ENCODE peak calls at places on chromosomes 7 and 10, in four cellular contexts. D is ascending aorta; N is aorta; M is activated CD4-positive, alpha-beta T cell treated with anti-CD3 and anti-CD28 coated beads, Interleukin-2, amount 50 U/mL, for 48 hours. V is an unnamed sample.

GRCh38 chr7:93913197-93913596 is 6.8 kb downstream of the GNGT1 start:
- DNase-seq in D (no peak), N (no peak), M (no peak), V (no peak)

GRCh38 chr10:3045471-3046209 is 21.7 kb upstream of the PFKP start:
- DNase-seq in D (peak; percentile 85), N (peak; percentile 92), M (no peak), V (no peak)

GRCh38 chr10:95097805-95098204 is 28.5 kb upstream of the CYP2C8 start:
- DNase-seq in D (no peak), N (no peak), M (no peak), V (no peak)

GRCh38 chr7:135210818-135211178 is 528 bp downstream of the WDR91 start:
- DNase-seq in D (no peak), N (no peak), M (no peak), V (no peak)

GRCh38 chr10:85430991-85431390 is 935.6 kb downstream of the GRID1 start:
- DNase-seq in D (no peak), N (no peak), M (no peak), V (no peak)

GRCh38 chr7:17105701-17106100 is 192.8 kb upstream of the AHR start:
- DNase-seq in D (no peak), N (no peak), M (no peak), V (no peak)

GRCh38 chr10:49643296-49644034 is 29.6 kb downstream of the CHAT start:
- DNase-seq in D (peak; percentile 50), N (peak; percentile 59), M (no peak), V (no peak)

GRCh38 chr10:8187171-8187666 is 132.7 kb downstream of the GATA3 start:
- DNase-seq in D (no peak), N (no peak), M (no peak), V (no peak)

GRCh38 chr7:115679976-115680375 is 350.6 kb downstream of the TFEC start:
- DNase-seq in D (no peak), N (no peak), M (no peak), V (no peak)

GRCh38 chr7:15889501-15889900 is 203.0 kb upstream of the MEOX2 start:
- DNase-seq in D (no peak), N (no peak), M (no peak), V (no peak)

GRCh38 chr10:44724415-44725174 is 186.5 kb upstream of the TMEM72 start:
- DNase-seq in D (no peak), N (no peak), M (no peak), V (no peak)

GRCh38 chr10:63763744-63764143 is 242.5 kb downstream of the REEP3 start:
- DNase-seq in D (no peak), N (no peak), M (no peak), V (no peak)

GRCh38 chr10:74363727-74364126 is 212.7 kb downstream of the ADK start:
- DNase-seq in D (no peak), N (no peak), M (no peak), V (no peak)

GRCh38 chr10:13642293-13642692 is 55.5 kb downstream of the PRPF18 start:
- DNase-seq in D (no peak), N (no peak), M (no peak), V (no peak)

GRCh38 chr10:99358101-99358500 is 28.9 kb downstream of the CNNM1 start:
- DNase-seq in D (no peak), N (no peak), M (no peak), V (no peak)

GRCh38 chr10:34319197-34319846 is 495.8 kb downstream of the PARD3 start:
- DNase-seq in D (no peak), N (no peak), M (no peak), V (no peak)

V was measured in activated naive CD8-positive, alpha-beta T cell treated with anti-CD3 and anti-CD28 coated beads for 36 hours.